ENCODE peak calls at places on chromosomes 11 and 22, in eight cellular contexts. E, Q, K, C, S, B, J and O are unnamed samples.

GRCh38 chr11:103959279-103959930 is 77.0 kb upstream of the DDI1 start:
- DNase-seq in E (peak), Q (no peak), K (no peak), C (no peak), S (peak), B (peak), J (no peak), O (peak)

GRCh38 chr22:46798366-46799057 is 36.1 kb downstream of the TBC1D22A start:
- DNase-seq in E (peak), Q (peak), K (peak), C (peak), S (peak), B (peak), J (peak), O (no peak)

GRCh38 chr11:65215441-65216076 is 33.8 kb downstream of the CAPN1 start:
- DNase-seq in E (no peak), Q (no peak), K (no peak), C (peak), S (no peak), B (no peak), J (no peak), O (no peak)

GRCh38 chr11:62446091-62446490 is 27.3 kb downstream of the SCGB1A1 start:
- DNase-seq in E (no peak), Q (no peak), K (no peak), C (no peak), S (no peak), B (no peak), J (no peak), O (no peak)

GRCh38 chr11:31397239-31397834 is 27.7 kb downstream of the DNAJC24 start:
- DNase-seq in E (peak), Q (no peak), K (no peak), C (no peak), S (peak), B (peak), J (peak), O (no peak)

GRCh38 chr11:81495699-81496292 is 1237.9 kb downstream of the FAM181B start:
- DNase-seq in E (no peak), Q (no peak), K (no peak), C (no peak), S (no peak), B (no peak), J (no peak), O (no peak)

GRCh38 chr11:12478743-12479142 is 101.4 kb downstream of the PARVA start:
- DNase-seq in E (peak), Q (no peak), K (no peak), C (no peak), S (no peak), B (peak), J (no peak), O (no peak)

GRCh38 chr22:46070215-46070721 is 80.1 kb upstream of the PPARA start:
- DNase-seq in E (peak), Q (no peak), K (peak), C (peak), S (peak), B (peak), J (peak), O (no peak)

GRCh38 chr11:130513132-130513531 is 64.7 kb downstream of the ADAMTS15 start:
- DNase-seq in E (no peak), Q (no peak), K (no peak), C (peak), S (no peak), B (no peak), J (no peak), O (peak)

GRCh38 chr11:64649304-64649703 is 58.3 kb downstream of the SLC22A12 start:
- DNase-seq in E (peak), Q (no peak), K (no peak), C (no peak), S (peak), B (peak), J (peak), O (no peak)

GRCh38 chr11:130168105-130168504 is 8.5 kb downstream of the ST14 start:
- DNase-seq in E (no peak), Q (peak), K (no peak), C (no peak), S (no peak), B (peak), J (no peak), O (no peak)

GRCh38 chr11:46048198-46048597 is 73.1 kb downstream of the PHF21A start:
- DNase-seq in E (no peak), Q (no peak), K (no peak), C (no peak), S (no peak), B (no peak), J (no peak), O (no peak)

GRCh38 chr11:68259122-68259959 is 12.4 kb downstream of the C11orf24 start:
- DNase-seq in E (no peak), Q (no peak), K (no peak), C (no peak), S (no peak), B (no peak), J (no peak), O (no peak)

GRCh38 chr11:57260937-57261783 is 24.1 kb upstream of the APLNR start:
- DNase-seq in E (no peak), Q (no peak), K (no peak), C (no peak), S (peak), B (peak), J (no peak), O (no peak)

GRCh38 chr22:25390297-25391240 is 171.1 kb downstream of the CRYBB2 start:
- DNase-seq in E (no peak), Q (no peak), K (no peak), C (no peak), S (no peak), B (no peak), J (no peak), O (no peak)

GRCh38 chr22:40345801-40346177 is 511 bp upstream of the ADSL start:
- DNase-seq in E (peak), Q (no peak), K (no peak), C (peak), S (peak), B (peak), J (peak), O (no peak)

GRCh38 chr11:75174781-75175370 is 24.0 kb downstream of the SLCO2B1 start:
- DNase-seq in E (peak), Q (no peak), K (no peak), C (no peak), S (peak), B (peak), J (no peak), O (no peak)

GRCh38 chr11:65524747-65525658 is at the start of gene SCYL1:
- DNase-seq in E (peak), Q (no peak), K (peak), C (peak), S (peak), B (peak), J (peak), O (no peak)

GRCh38 chr11:803467-803742 is 1.6 kb downstream of the PIDD1 start:
- DNase-seq in E (no peak), Q (no peak), K (no peak), C (no peak), S (no peak), B (no peak), J (no peak), O (no peak)
- H3K4me3 ChIP-seq in E (no peak), Q (peak), K (no peak), C (no peak), S (no peak), B (no peak), J (no peak), O (peak)

GRCh38 chr22:41920271-41920976 is 5.5 kb upstream of the SHISA8 start:
- DNase-seq in E (no peak), Q (no peak), K (no peak), C (no peak), S (no peak), B (no peak), J (no peak), O (no peak)
- H3K4me3 ChIP-seq in E (no peak), Q (no peak), K (peak), C (peak), S (no peak), B (peak), J (no peak), O (no peak)

GRCh38 chr11:111719379-111719778 is 46.8 kb downstream of the PPP2R1B start:
- DNase-seq in E (no peak), Q (no peak), K (no peak), C (no peak), S (peak), B (no peak), J (no peak), O (no peak)

GRCh38 chr11:111714522-111714921 is 51.7 kb downstream of the PPP2R1B start:
- DNase-seq in E (no peak), Q (no peak), K (no peak), C (no peak), S (no peak), B (no peak), J (no peak), O (no peak)

GRCh38 chr11:111720801-111721494 is 45.2 kb downstream of the PPP2R1B start:
- DNase-seq in E (no peak), Q (no peak), K (no peak), C (no peak), S (no peak), B (no peak), J (no peak), O (no peak)

GRCh38 chr11:111718436-111719325 is 47.5 kb downstream of the PPP2R1B start:
- DNase-seq in E (peak), Q (no peak), K (no peak), C (peak), S (peak), B (peak), J (peak), O (no peak)

GRCh38 chr11:111715142-111715816 is 50.9 kb downstream of the PPP2R1B start:
- DNase-seq in E (no peak), Q (no peak), K (no peak), C (no peak), S (no peak), B (no peak), J (no peak), O (no peak)
- H3K4me3 ChIP-seq in E (no peak), Q (no peak), K (no peak), C (no peak), S (no peak), B (no peak), J (no peak), O (no peak)

GRCh38 chr22:17368727-17369552 is at the start of gene CECR2:
- DNase-seq in E (peak), Q (no peak), K (no peak), C (no peak), S (peak), B (peak), J (peak), O (no peak)
- H3K4me3 ChIP-seq in E (peak), Q (no peak), K (peak), C (peak), S (peak), B (peak), J (peak), O (no peak)

GRCh38 chr11:115761348-115761747 is 257.1 kb upstream of the CADM1 start:
- DNase-seq in E (no peak), Q (no peak), K (no peak), C (no peak), S (no peak), B (no peak), J (no peak), O (no peak)

GRCh38 chr11:115759622-115760527 is 255.7 kb upstream of the CADM1 start:
- DNase-seq in E (no peak), Q (no peak), K (no peak), C (no peak), S (peak), B (no peak), J (peak), O (no peak)

GRCh38 chr11:115760921-115761320 is 256.7 kb upstream of the CADM1 start:
- DNase-seq in E (no peak), Q (no peak), K (no peak), C (no peak), S (no peak), B (no peak), J (peak), O (no peak)

GRCh38 chr11:115761817-115762216 is 257.6 kb upstream of the CADM1 start:
- DNase-seq in E (no peak), Q (no peak), K (no peak), C (no peak), S (no peak), B (no peak), J (no peak), O (no peak)

DNA sequence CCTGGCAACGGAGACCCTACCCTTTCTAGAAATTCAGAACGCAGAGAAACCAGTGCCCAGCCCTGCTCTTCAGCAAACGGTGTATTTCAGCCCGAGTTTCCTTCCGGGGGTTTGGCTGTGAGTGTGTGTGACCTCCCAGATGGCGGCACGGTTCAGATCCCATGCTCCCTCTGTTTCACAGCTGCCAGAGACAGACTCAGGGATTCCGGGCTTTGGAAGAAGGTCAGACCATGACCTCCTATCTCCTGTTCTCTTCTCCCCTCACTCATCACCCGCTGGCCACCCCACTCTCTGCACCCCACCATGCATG is 256.3 kb upstream of the CADM1 start:
- DNase-seq in E (no peak), Q (no peak), K (no peak), C (no peak), S (no peak), B (no peak), J (peak), O (no peak)
- H3K4me3 ChIP-seq in E (no peak), Q (peak), K (peak), C (peak), S (no peak), B (no peak), J (peak), O (peak)

GRCh38 chr11:102112654-102112926 is 2.3 kb downstream of the YAP1 start:
- DNase-seq in E (no peak), Q (no peak), K (no peak), C (no peak), S (no peak), B (no peak), J (no peak), O (no peak)

GRCh38 chr11:102111787-102112653 is 1.8 kb downstream of the YAP1 start:
- DNase-seq in E (peak), Q (no peak), K (peak), C (peak), S (peak), B (peak), J (peak), O (peak)

GRCh38 chr11:102115557-102115956 is 5.3 kb downstream of the YAP1 start:
- DNase-seq in E (peak), Q (no peak), K (no peak), C (no peak), S (peak), B (peak), J (peak), O (no peak)

GRCh38 chr11:102116453-102117205 is 6.4 kb downstream of the YAP1 start:
- DNase-seq in E (peak), Q (no peak), K (no peak), C (no peak), S (peak), B (no peak), J (no peak), O (no peak)

DNA sequence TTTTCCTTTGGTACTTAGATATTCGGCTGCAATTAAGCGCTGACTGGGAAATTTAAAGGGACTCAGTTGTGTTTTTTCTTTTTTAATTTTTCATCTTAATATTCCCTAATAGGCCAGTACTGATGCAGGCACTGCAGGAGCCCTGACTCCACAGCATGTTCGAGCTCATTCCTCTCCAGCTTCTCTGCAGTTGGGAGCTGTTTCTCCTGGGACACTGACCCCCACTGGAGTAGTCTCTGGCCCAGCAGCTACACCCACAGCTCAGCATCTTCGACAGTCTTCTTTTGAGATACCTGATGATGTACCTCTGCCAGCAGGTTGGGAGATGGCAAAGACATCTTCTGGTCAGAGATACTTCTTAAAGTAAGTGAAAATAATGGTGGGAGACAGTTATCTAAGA is 3.8 kb downstream of the YAP1 start:
- DNase-seq in E (no peak), Q (no peak), K (no peak), C (no peak), S (peak), B (no peak), J (no peak), O (no peak)
- H3K4me3 ChIP-seq in E (peak), Q (peak), K (peak), C (peak), S (peak), B (no peak), J (no peak), O (no peak)

GRCh38 chr11:134940441-134941125 is 528.5 kb upstream of the B3GAT1 start:
- DNase-seq in E (no peak), Q (no peak), K (no peak), C (no peak), S (no peak), B (no peak), J (peak), O (no peak)
- H3K4me3 ChIP-seq in E (no peak), Q (no peak), K (no peak), C (no peak), S (no peak), B (no peak), J (no peak), O (no peak)

GRCh38 chr22:23896166-23896522 is 2.0 kb downstream of the MIF start:
- DNase-seq in E (no peak), Q (no peak), K (no peak), C (no peak), S (no peak), B (no peak), J (no peak), O (no peak)
- H3K4me3 ChIP-seq in E (peak), Q (no peak), K (no peak), C (peak), S (no peak), B (peak), J (peak), O (no peak)

DNA sequence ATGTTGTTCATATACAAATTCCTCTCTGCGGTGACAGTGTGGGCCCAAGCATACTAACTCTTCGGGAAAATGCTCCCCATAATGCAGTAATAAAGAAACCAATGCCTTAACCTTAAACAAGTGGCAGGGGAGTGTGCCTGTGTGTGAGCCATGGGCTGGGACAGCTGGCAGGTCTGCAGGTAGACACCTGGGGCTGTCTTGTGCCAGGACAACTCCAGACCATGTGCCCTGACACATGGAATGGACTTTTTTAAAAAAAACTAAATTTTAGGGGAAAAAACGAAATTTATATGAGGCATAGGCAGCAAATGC is 70.9 kb downstream of the ETS1 start:
- DNase-seq in E (no peak), Q (no peak), K (no peak), C (no peak), S (no peak), B (no peak), J (no peak), O (no peak)
- H3K4me3 ChIP-seq in E (peak), Q (peak), K (peak), C (peak), S (peak), B (peak), J (no peak), O (no peak)